ENCODE peak calls at places on chromosomes 4 and X, in seven cellular contexts. Q is tibial nerve, G is AG09319, B is HFFc6, T is GM12864, E is OCI-LY7, L is psoas muscle. V is an unnamed sample.

GRCh38 chr4:67366341-67366861 is 178.9 kb downstream of the CENPC start:
- DNase-seq in E (no peak), L (no peak), Q (no peak), B (no peak), G (no peak), T (no peak), V (no peak)

GRCh38 chrX:10414872-10415703 is 205.3 kb downstream of the MID1 start:
- DNase-seq in E (no peak), B (peak; percentile 37), Q (no peak), L (no peak), G (no peak), T (no peak), V (no peak)

GRCh38 chrX:30023451-30023850 is 191.9 kb upstream of the MAGEB2 start:
- DNase-seq in L (no peak), B (peak; percentile 43), T (no peak), Q (no peak), E (no peak), G (no peak), V (no peak)

GRCh38 chr4:53747401-53747800 is 156.1 kb upstream of the LNX1 start:
- DNase-seq in T (no peak), B (no peak), G (no peak), L (no peak), Q (no peak), E (no peak), V (no peak)

GRCh38 chrX:39755152-39756032 is 342.4 kb downstream of the BCOR start:
- DNase-seq in Q (peak; percentile 72), E (peak; percentile 75), G (peak; percentile 71), T (no peak), B (peak; percentile 94), L (peak; percentile 88), V (no peak)

GRCh38 chr4:108068422-108068821 is 78.7 kb downstream of the HADH start:
- DNase-seq in B (no peak), L (no peak), E (no peak), G (no peak), Q (no peak), T (no peak), V (no peak)

GRCh38 chrX:45771114-45771513 is 570.4 kb upstream of the DIPK2B start:
- DNase-seq in L (no peak), T (no peak), B (peak; percentile 97), G (peak; percentile 69), E (no peak), Q (no peak), V (no peak)

GRCh38 chrX:97844943-97845342 is 961.2 kb downstream of the RPA4 start:
- DNase-seq in E (no peak), B (no peak), L (no peak), G (no peak), Q (no peak), T (no peak), V (no peak)

GRCh38 chrX:18895157-18895952 is 88.6 kb downstream of the PHKA2 start:
- DNase-seq in T (no peak), Q (no peak), B (peak; percentile 11), G (no peak), L (peak; percentile 87), E (no peak), V (no peak)

GRCh38 chrX:154353172-154353843 is 21.1 kb downstream of the FLNA start:
- DNase-seq in T (no peak), G (no peak), L (no peak), B (no peak), E (no peak), Q (no peak), V (no peak)

GRCh38 chr4:84455697-84456096 is 43.4 kb downstream of the NKX6-1 start:
- DNase-seq in Q (no peak), L (no peak), G (no peak), B (no peak), T (no peak), E (no peak), V (no peak)

GRCh38 chrX:114152801-114153200 is 431.1 kb upstream of the HTR2C start:
- DNase-seq in L (no peak), E (no peak), B (no peak), G (no peak), Q (no peak), T (no peak), V (no peak)

GRCh38 chrX:68719904-68720614 is 72.6 kb downstream of the STARD8 start:
- DNase-seq in Q (no peak), E (no peak), T (no peak), L (peak; percentile 32), B (no peak), G (no peak), V (no peak)

GRCh38 chr4:107718351-107718965 is 1.6 kb downstream of the PAPSS1 start:
- DNase-seq in L (no peak), B (peak; percentile 57), E (peak; percentile 65), G (no peak), T (peak; percentile 55), Q (no peak), V (peak; percentile 40)

GRCh38 chr4:105471566-105472176 is 2.2 kb downstream of the PPA2 start:
- DNase-seq in G (peak; percentile 43), T (peak; percentile 64), B (peak; percentile 70), E (peak; percentile 79), L (peak; percentile 50), Q (peak; percentile 43), V (peak; percentile 77)

GRCh38 chrX:131841496-131842410 is 181.3 kb upstream of the STK26 start:
- DNase-seq in G (peak; percentile 14), B (peak; percentile 1), T (no peak), E (peak; percentile 52), Q (no peak), L (no peak), V (peak; percentile 44)

GRCh38 chrX:44946771-44947170 is 73.8 kb downstream of the KDM6A start:
- DNase-seq in B (no peak), L (no peak), E (no peak), Q (no peak), G (no peak), T (no peak), V (no peak)

GRCh38 chr4:2940267-2941137 is 22.7 kb downstream of the NOP14 start:
- DNase-seq in Q (no peak), T (no peak), B (no peak), E (no peak), G (no peak), L (peak; percentile 47), V (no peak)

GRCh38 chr4:162352580-162353107 is 188.8 kb upstream of the FSTL5 start:
- DNase-seq in L (no peak), E (no peak), B (no peak), G (no peak), T (no peak), Q (no peak), V (no peak)

GRCh38 chr4:168717852-168718251 is 221.0 kb downstream of the PALLD start:
- DNase-seq in B (no peak), G (no peak), L (no peak), T (no peak), E (no peak), Q (no peak), V (no peak)

GRCh38 chr4:132299866-132300265 is 849.2 kb upstream of the PCDH10 start:
- DNase-seq in Q (no peak), E (no peak), T (no peak), B (no peak), L (no peak), G (no peak), V (no peak)

GRCh38 chr4:132297346-132297745 is 851.7 kb upstream of the PCDH10 start:
- DNase-seq in G (no peak), L (no peak), T (no peak), Q (no peak), E (no peak), B (peak; percentile 20), V (no peak)
- TF ChIP-seq CTCF in G (no peak), L (no peak), T (no peak), Q (no peak), E (no peak), B (no peak), V (no peak)

DNA sequence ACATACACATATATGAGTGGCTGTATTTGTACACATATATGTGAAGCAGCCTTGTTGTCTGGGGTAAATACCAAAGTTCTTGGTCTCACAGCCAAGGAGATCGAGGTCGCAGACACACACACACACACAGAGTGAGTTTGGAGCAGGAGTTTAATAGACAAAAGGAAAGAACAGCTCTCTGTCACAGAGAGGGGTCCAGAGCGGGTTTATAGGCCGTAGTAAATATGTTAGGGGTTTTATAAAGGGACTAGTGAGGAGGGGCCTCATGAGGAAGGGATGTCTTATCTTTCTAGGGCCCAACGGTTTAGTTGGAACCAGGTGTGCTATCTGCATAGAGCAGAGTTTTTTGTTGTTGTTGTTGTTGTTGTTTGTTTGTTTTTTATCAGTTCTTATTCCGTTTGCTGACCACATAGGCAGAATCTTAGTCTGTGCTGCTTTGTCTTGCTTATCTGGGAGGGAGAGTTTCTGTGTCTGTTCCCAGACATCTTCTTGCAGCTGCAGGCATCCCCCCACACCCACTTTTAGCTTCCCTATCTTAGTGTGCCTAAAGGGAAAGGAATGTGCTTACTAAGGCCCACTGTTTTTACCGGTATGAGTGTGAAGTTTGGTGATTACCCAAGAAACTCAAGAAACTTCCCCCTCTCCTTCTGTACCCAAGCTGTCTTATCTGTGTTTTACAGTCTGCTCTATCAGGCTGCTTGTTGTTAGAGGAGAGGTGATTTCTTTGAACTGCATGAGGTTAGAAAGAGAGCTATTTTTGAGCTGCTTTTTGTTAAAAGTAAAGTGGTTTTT is 91.9 kb downstream of the TENT5D start:
- DNase-seq in G (no peak), B (no peak), E (no peak), L (no peak), Q (no peak), T (no peak), V (no peak)
- TF ChIP-seq CTCF in G (no peak), B (no peak), E (no peak), L (no peak), Q (no peak), T (no peak), V (no peak)

GRCh38 chrX:129116651-129117050 is 406.6 kb downstream of the SMARCA1 start:
- DNase-seq in L (no peak), B (no peak), G (no peak), E (no peak), Q (no peak), T (no peak), V (no peak)

GRCh38 chrX:129115935-129116334 is 407.4 kb downstream of the SMARCA1 start:
- DNase-seq in G (no peak), E (no peak), L (no peak), Q (no peak), T (no peak), B (no peak), V (no peak)

DNA sequence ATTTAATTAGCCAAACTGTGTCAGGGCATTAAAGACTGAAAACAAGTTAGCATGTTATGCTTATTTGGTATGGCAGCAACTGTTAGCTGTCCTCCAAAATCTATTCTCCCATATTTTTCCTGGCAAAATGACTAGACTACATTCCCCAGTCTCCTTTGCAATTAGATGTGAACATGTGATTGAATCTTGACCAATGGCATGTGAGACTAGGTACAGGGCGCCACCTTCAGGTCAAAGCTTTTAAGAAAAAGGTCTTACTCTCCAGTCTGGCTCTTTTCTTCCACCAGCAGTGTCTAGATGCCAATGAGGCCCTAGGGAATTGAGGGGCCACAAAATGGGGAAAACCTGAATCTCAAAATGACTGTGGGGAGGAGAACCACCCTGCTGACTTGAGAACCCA is 408.2 kb downstream of the SMARCA1 start:
- DNase-seq in L (no peak), T (no peak), B (no peak), Q (no peak), E (peak; percentile 56), G (no peak), V (peak; percentile 18)
- TF ChIP-seq CTCF in L (no peak), T (peak; percentile 32), B (peak; percentile 18), Q (no peak), E (peak; percentile 75), G (no peak), V (no peak)

DNA sequence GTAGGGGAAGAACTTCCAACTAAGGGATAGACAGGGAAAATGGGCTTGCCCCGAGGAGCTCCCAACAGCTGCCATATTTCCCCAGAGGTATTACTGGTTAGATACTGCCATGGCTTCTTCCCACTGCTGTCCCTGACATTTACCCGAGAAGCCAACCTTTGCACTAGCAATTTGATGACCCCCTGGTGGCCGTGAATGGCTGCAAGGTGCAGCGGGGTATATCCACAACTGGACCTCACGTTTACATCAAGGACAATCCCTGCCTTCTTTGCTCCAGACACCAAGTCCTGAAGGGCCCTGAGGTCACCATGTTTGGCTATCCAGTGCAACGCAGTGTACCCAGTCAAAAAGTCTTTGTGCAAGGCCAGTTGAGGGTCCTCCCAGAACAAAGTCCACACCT is 2.3 kb downstream of the SOWAHB start:
- DNase-seq in G (no peak), E (no peak), B (no peak), T (no peak), Q (no peak), L (no peak), V (no peak)
- TF ChIP-seq CTCF in G (no peak), E (no peak), B (no peak), T (peak; percentile 32), Q (no peak), L (no peak), V (no peak)